ENCODE peak calls at places on chromosomes 12 and 14, in seven cellular contexts. A is NCI-H460; H is NCI-H510A; U is activated CD8-positive, alpha-beta memory T cell treated with anti-CD3 and anti-CD28 coated beads, Interleukin-2, amount 50 U/mL, for 4 hours; W is occipital lobe; Z is stomach; K is NCI-H69. D is an unnamed sample.
A peak's percentile ranks its signal among the peaks of the same experiment; 100 is the strongest.

GRCh38 chr12:38906482-38907170 is 1.2 kb upstream of the CPNE8 start:
- DNase-seq in W (peak; percentile 77), K (peak; percentile 24), Z (peak; percentile 76), A (peak; percentile 82), H (no peak), U (peak; percentile 54), D (peak; percentile 94)

GRCh38 chr12:2895511-2895910 is 4.8 kb downstream of the TULP3 start:
- DNase-seq in H (no peak), K (no peak), Z (no peak), W (no peak), A (no peak), U (no peak), D (no peak)

GRCh38 chr12:109753054-109753401 is 39.4 kb downstream of the FAM222A start:
- DNase-seq in W (no peak), K (no peak), H (no peak), A (no peak), Z (peak; percentile 23), U (peak; percentile 0), D (no peak)

GRCh38 chr12:57019983-57020719 is 3.8 kb upstream of the TAC3 start:
- DNase-seq in Z (no peak), A (no peak), H (no peak), K (no peak), W (no peak), U (no peak), D (no peak)

GRCh38 chr14:54603362-54603761 is 36.4 kb downstream of the SAMD4A start:
- DNase-seq in Z (no peak), W (no peak), A (no peak), U (no peak), H (no peak), K (no peak), D (no peak)

GRCh38 chr12:25455696-25456095 is 97.4 kb downstream of the LMNTD1 start:
- DNase-seq in H (no peak), A (no peak), U (no peak), Z (no peak), W (no peak), K (no peak), D (no peak)

GRCh38 chr12:125083092-125083491 is 17.9 kb downstream of the AACS start:
- DNase-seq in H (no peak), U (no peak), Z (no peak), W (no peak), K (no peak), A (no peak), D (no peak)

GRCh38 chr14:51780006-51780692 is 80.3 kb upstream of the GNG2 start:
- DNase-seq in W (peak; percentile 32), K (peak; percentile 88), A (peak; percentile 59), U (peak; percentile 74), Z (peak; percentile 81), H (peak; percentile 25), D (peak; percentile 75)

GRCh38 chr12:130014485-130014807 is 110.6 kb upstream of the TMEM132D start:
- DNase-seq in A (no peak), W (peak; percentile 42), U (no peak), K (peak; percentile 43), Z (no peak), H (no peak), D (no peak)

GRCh38 chr12:72256725-72257124 is 15.4 kb upstream of the TRHDE start:
- DNase-seq in Z (no peak), H (no peak), U (no peak), A (no peak), W (no peak), K (no peak), D (no peak)

GRCh38 chr14:50977863-50978520 is 33.7 kb upstream of the PYGL start:
- DNase-seq in K (no peak), Z (no peak), H (no peak), U (no peak), A (no peak), W (no peak), D (no peak)

D was measured in colonic mucosa.